ENCODE peak calls at places on chromosomes 5 and 9, in five cellular contexts. One of them, this sample, is unnamed.

GRCh38 chr9:72579880-72580570 is 58.6 kb downstream of the TMC1 start:
- DNase-seq in right atrium auricular region: no peak
- DNase-seq in heart left ventricle: no peak
- DNase-seq in neural progenitor cell: no peak
- DNase-seq in tibial nerve: no peak
- DNase-seq in this sample: no peak

GRCh38 chr9:129278391-129279237 is 100.6 kb upstream of the IER5L start:
- DNase-seq in tibial nerve: no peak
- DNase-seq in heart left ventricle: peak
- DNase-seq in right atrium auricular region: peak
- DNase-seq in neural progenitor cell: peak
- DNase-seq in this sample: peak

GRCh38 chr9:138020120-138020794 is 142.7 kb downstream of the CACNA1B start:
- DNase-seq in tibial nerve: no peak
- DNase-seq in right atrium auricular region: peak
- DNase-seq in heart left ventricle: no peak
- DNase-seq in neural progenitor cell: no peak
- DNase-seq in this sample: no peak

GRCh38 chr5:1778138-1779020 is 21.3 kb downstream of the MRPL36 start:
- DNase-seq in heart left ventricle: no peak
- DNase-seq in neural progenitor cell: no peak
- DNase-seq in tibial nerve: no peak
- DNase-seq in right atrium auricular region: no peak
- DNase-seq in this sample: no peak

GRCh38 chr5:33736510-33736909 is 155.3 kb downstream of the ADAMTS12 start:
- DNase-seq in tibial nerve: no peak
- DNase-seq in right atrium auricular region: no peak
- DNase-seq in neural progenitor cell: no peak
- DNase-seq in heart left ventricle: no peak
- DNase-seq in this sample: no peak

GRCh38 chr9:33346564-33346963 is 55.8 kb downstream of the AQP7 start:
- DNase-seq in heart left ventricle: no peak
- DNase-seq in right atrium auricular region: no peak
- DNase-seq in neural progenitor cell: no peak
- DNase-seq in tibial nerve: no peak
- DNase-seq in this sample: no peak

GRCh38 chr9:33416996-33417395 is 14.6 kb upstream of the AQP7 start:
- DNase-seq in heart left ventricle: no peak
- DNase-seq in right atrium auricular region: no peak
- DNase-seq in tibial nerve: no peak
- DNase-seq in neural progenitor cell: no peak
- DNase-seq in this sample: no peak

GRCh38 chr5:140827704-140828401 is at the start of gene PCDHA6:
- DNase-seq in tibial nerve: no peak
- DNase-seq in neural progenitor cell: no peak
- DNase-seq in right atrium auricular region: no peak
- DNase-seq in heart left ventricle: no peak
- DNase-seq in this sample: no peak

GRCh38 chr5:159660401-159660800 is 255.9 kb upstream of the ADRA1B start:
- DNase-seq in right atrium auricular region: no peak
- DNase-seq in neural progenitor cell: no peak
- DNase-seq in heart left ventricle: no peak
- DNase-seq in tibial nerve: no peak
- DNase-seq in this sample: no peak

GRCh38 chr5:172412724-172413260 is 41.5 kb downstream of the SH3PXD2B start:
- DNase-seq in heart left ventricle: peak
- DNase-seq in right atrium auricular region: peak
- DNase-seq in neural progenitor cell: no peak
- DNase-seq in tibial nerve: peak
- DNase-seq in this sample: peak

GRCh38 chr5:10520716-10521115 is 43.2 kb upstream of the ANKRD33B start:
- DNase-seq in neural progenitor cell: no peak
- DNase-seq in heart left ventricle: no peak
- DNase-seq in tibial nerve: no peak
- DNase-seq in right atrium auricular region: no peak
- DNase-seq in this sample: no peak

GRCh38 chr9:120655005-120655622 is 59.2 kb downstream of the MEGF9 start:
- DNase-seq in right atrium auricular region: no peak
- DNase-seq in tibial nerve: no peak
- DNase-seq in heart left ventricle: no peak
- DNase-seq in neural progenitor cell: no peak
- DNase-seq in this sample: no peak

GRCh38 chr5:956941-957729 is 51.5 kb upstream of the NKD2 start:
- DNase-seq in neural progenitor cell: peak
- DNase-seq in right atrium auricular region: no peak
- DNase-seq in heart left ventricle: no peak
- DNase-seq in tibial nerve: no peak
- DNase-seq in this sample: no peak

GRCh38 chr9:114098021-114098659 is 952 bp downstream of the KIF12 start:
- DNase-seq in right atrium auricular region: no peak
- DNase-seq in heart left ventricle: no peak
- DNase-seq in tibial nerve: no peak
- DNase-seq in neural progenitor cell: peak
- DNase-seq in this sample: no peak

GRCh38 chr5:58466939-58467338 is 7.1 kb upstream of the PLK2 start:
- DNase-seq in tibial nerve: no peak
- DNase-seq in neural progenitor cell: peak
- DNase-seq in right atrium auricular region: no peak
- DNase-seq in heart left ventricle: no peak
- DNase-seq in this sample: no peak

GRCh38 chr5:150523472-150524350 is 15.8 kb downstream of the NDST1 start:
- DNase-seq in heart left ventricle: peak
- DNase-seq in neural progenitor cell: peak
- DNase-seq in right atrium auricular region: no peak
- DNase-seq in tibial nerve: peak
- DNase-seq in this sample: no peak

GRCh38 chr5:65948115-65948772 is 21.9 kb downstream of the ERBIN start:
- DNase-seq in heart left ventricle: no peak
- DNase-seq in tibial nerve: no peak
- DNase-seq in right atrium auricular region: no peak
- DNase-seq in neural progenitor cell: no peak
- DNase-seq in this sample: no peak

GRCh38 chr5:114471529-114471928 is 109.7 kb downstream of the KCNN2 start:
- DNase-seq in right atrium auricular region: no peak
- DNase-seq in heart left ventricle: no peak
- DNase-seq in tibial nerve: no peak
- DNase-seq in neural progenitor cell: no peak
- DNase-seq in this sample: no peak
- H3K27ac ChIP-seq in right atrium auricular region: no peak
- H3K27ac ChIP-seq in heart left ventricle: no peak
- H3K27ac ChIP-seq in tibial nerve: no peak
- H3K27ac ChIP-seq in neural progenitor cell: no peak
- H3K27ac ChIP-seq in this sample: no peak

DNA sequence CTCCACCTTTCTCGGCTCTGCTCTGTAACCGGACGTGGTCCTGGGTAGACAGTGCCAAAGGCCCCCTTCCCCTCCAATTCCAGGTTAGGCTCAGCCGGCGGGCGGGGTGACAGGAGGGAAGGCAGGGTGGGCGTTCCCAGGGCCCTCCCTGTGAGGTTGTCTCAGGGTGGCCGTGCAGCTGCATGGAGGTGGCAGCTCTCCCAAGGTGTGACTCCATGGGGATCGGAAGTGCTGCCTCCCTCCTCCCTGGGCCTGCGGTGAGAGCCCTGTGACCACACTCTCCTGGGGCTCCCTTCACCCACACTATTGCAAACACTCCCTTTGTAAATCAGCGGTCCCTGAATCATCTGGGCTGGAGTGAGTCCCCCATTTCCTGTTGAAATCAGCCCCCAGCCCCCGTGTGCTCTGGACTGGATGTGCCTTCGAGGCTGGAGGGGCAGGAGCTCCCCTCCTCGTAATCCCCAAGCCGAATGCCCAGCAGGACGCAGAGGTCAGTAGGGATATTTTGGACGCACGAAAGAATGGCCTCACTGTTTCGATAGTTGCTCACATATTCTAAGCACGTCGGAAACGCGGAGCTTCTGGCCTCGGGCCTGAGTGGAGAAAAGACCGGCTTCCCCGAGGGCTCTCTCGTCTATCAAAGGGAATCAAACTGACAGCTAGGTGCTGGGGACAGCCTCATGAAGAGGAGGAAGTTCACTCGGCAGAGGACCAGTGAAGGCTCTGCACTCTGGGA is 107.6 kb upstream of the COL5A1 start:
- DNase-seq in right atrium auricular region: no peak
- DNase-seq in neural progenitor cell: no peak
- DNase-seq in tibial nerve: no peak
- DNase-seq in heart left ventricle: no peak
- DNase-seq in this sample: no peak
- H3K27ac ChIP-seq in right atrium auricular region: no peak
- H3K27ac ChIP-seq in neural progenitor cell: no peak
- H3K27ac ChIP-seq in tibial nerve: peak
- H3K27ac ChIP-seq in heart left ventricle: no peak
- H3K27ac ChIP-seq in this sample: no peak

GRCh38 chr5:68126871-68127270 is 88.7 kb upstream of the PIK3R1 start:
- DNase-seq in right atrium auricular region: no peak
- DNase-seq in neural progenitor cell: no peak
- DNase-seq in tibial nerve: no peak
- DNase-seq in heart left ventricle: no peak
- DNase-seq in this sample: no peak
- H3K27ac ChIP-seq in right atrium auricular region: no peak
- H3K27ac ChIP-seq in neural progenitor cell: no peak
- H3K27ac ChIP-seq in tibial nerve: no peak
- H3K27ac ChIP-seq in heart left ventricle: no peak
- H3K27ac ChIP-seq in this sample: no peak

GRCh38 chr5:38469707-38470267 is 86.7 kb downstream of the LIFR start:
- DNase-seq in right atrium auricular region: no peak
- DNase-seq in neural progenitor cell: no peak
- DNase-seq in heart left ventricle: no peak
- DNase-seq in tibial nerve: no peak
- DNase-seq in this sample: peak
- H3K27ac ChIP-seq in right atrium auricular region: peak
- H3K27ac ChIP-seq in neural progenitor cell: no peak
- H3K27ac ChIP-seq in heart left ventricle: peak
- H3K27ac ChIP-seq in tibial nerve: peak
- H3K27ac ChIP-seq in this sample: peak

GRCh38 chr9:130299785-130300615 is 34.4 kb downstream of the HMCN2 start:
- DNase-seq in right atrium auricular region: no peak
- DNase-seq in heart left ventricle: no peak
- DNase-seq in tibial nerve: no peak
- DNase-seq in neural progenitor cell: no peak
- DNase-seq in this sample: no peak
- H3K27ac ChIP-seq in right atrium auricular region: peak
- H3K27ac ChIP-seq in heart left ventricle: peak
- H3K27ac ChIP-seq in tibial nerve: no peak
- H3K27ac ChIP-seq in neural progenitor cell: no peak
- H3K27ac ChIP-seq in this sample: peak

DNA sequence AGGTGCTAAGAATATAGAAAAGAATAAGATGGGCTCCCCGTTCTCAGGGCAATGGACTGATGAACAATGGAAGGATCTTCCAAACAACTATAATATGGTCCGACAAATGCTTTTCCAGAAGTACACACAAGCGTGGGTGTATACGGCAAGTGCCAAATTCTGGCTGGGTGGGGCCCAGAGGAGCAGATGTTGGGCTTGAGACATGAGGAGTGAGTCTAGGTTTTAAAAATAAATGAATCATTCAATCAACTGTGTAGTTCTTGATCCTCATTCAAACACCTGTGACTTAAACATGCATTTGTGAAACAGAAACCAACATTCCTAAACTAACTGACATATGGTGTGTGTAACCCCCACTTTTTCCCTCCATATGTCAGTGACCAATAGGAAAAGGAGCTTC is 47.9 kb downstream of the MFAP3 start:
- DNase-seq in right atrium auricular region: no peak
- DNase-seq in heart left ventricle: no peak
- DNase-seq in tibial nerve: no peak
- DNase-seq in neural progenitor cell: no peak
- DNase-seq in this sample: no peak
- H3K27ac ChIP-seq in right atrium auricular region: no peak
- H3K27ac ChIP-seq in heart left ventricle: peak
- H3K27ac ChIP-seq in tibial nerve: no peak
- H3K27ac ChIP-seq in neural progenitor cell: peak
- H3K27ac ChIP-seq in this sample: no peak

DNA sequence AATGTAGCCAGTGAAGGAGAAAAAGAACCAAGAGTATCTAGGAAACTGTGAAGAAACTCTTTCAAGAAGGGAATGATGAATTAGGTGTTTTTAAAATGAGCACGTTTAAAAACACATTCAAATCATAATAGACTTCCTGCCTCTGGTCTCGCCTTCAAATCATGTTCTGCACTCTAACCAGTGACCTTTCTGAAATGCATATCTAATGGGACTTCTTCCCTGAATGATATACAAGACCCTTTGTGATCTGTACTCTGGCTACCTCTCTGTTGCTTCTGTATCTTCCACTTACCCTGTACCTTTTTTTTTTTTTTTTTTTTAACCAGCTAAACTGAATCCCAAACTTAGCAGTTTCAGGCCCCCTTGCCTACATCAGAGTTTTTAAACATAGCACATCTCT is 19.5 kb downstream of the SRFBP1 start:
- DNase-seq in neural progenitor cell: no peak
- DNase-seq in tibial nerve: no peak
- DNase-seq in heart left ventricle: no peak
- DNase-seq in right atrium auricular region: no peak
- DNase-seq in this sample: no peak
- H3K27ac ChIP-seq in neural progenitor cell: no peak
- H3K27ac ChIP-seq in tibial nerve: no peak
- H3K27ac ChIP-seq in heart left ventricle: no peak
- H3K27ac ChIP-seq in right atrium auricular region: no peak
- H3K27ac ChIP-seq in this sample: peak

This sample was measured in esophagus muscularis mucosa.